ENCODE peak calls at places on chromosomes 11 and 22, in seven cellular contexts. H, D, C, V, S, P and I are unnamed samples.

GRCh38 chr11:73249304-73249703 is 22.8 kb upstream of the P2RY6 start:
- DNase-seq in S (no peak), P (no peak), H (no peak), C (peak), D (no peak), V (no peak), I (no peak)

GRCh38 chr11:119671048-119671447 is 58.0 kb downstream of the NECTIN1 start:
- DNase-seq in C (no peak), P (no peak), V (no peak), H (no peak), D (peak), S (peak), I (peak)

GRCh38 chr11:126502982-126503381 is 147.5 kb downstream of the ST3GAL4 start:
- DNase-seq in S (no peak), C (no peak), V (no peak), D (no peak), H (no peak), P (no peak), I (no peak)

GRCh38 chr11:42482822-42483221 is 829.0 kb upstream of the API5 start:
- DNase-seq in D (no peak), P (no peak), C (no peak), H (no peak), V (no peak), S (no peak), I (no peak)

GRCh38 chr11:35954205-35954604 is 10.3 kb downstream of the LDLRAD3 start:
- DNase-seq in P (no peak), V (no peak), C (no peak), H (no peak), S (no peak), D (no peak), I (no peak)

GRCh38 chr11:94272738-94273313 is 31.6 kb upstream of the IZUMO1R start:
- DNase-seq in D (no peak), C (no peak), S (no peak), H (no peak), P (no peak), V (no peak), I (no peak)

GRCh38 chr11:102004220-102004619 is 43.0 kb upstream of the CFAP300 start:
- DNase-seq in C (no peak), P (no peak), V (no peak), S (no peak), D (no peak), H (no peak), I (no peak)

GRCh38 chr11:122751298-122752070 is 86.8 kb upstream of the CRTAM start:
- DNase-seq in C (no peak), H (no peak), D (peak), S (no peak), P (no peak), V (no peak), I (no peak)

GRCh38 chr11:27718853-27719574 is 18.8 kb upstream of the BDNF start:
- DNase-seq in H (no peak), P (no peak), D (no peak), C (no peak), S (no peak), V (no peak), I (no peak)

GRCh38 chr11:73330569-73331093 is 22.6 kb downstream of the ARHGEF17 start:
- DNase-seq in C (no peak), S (no peak), D (no peak), P (no peak), V (no peak), H (no peak), I (no peak)

GRCh38 chr11:65503923-65504670 is 5.3 kb downstream of the MALAT1 start:
- DNase-seq in P (no peak), V (no peak), H (peak), C (no peak), S (no peak), D (no peak), I (no peak)

GRCh38 chr22:44341431-44342346 is 28.9 kb upstream of the SHISAL1 start:
- DNase-seq in P (no peak), D (no peak), H (no peak), C (no peak), S (no peak), V (no peak), I (peak)

GRCh38 chr11:17552392-17553248 is 5.6 kb downstream of the OTOG start:
- DNase-seq in D (no peak), P (no peak), H (no peak), C (no peak), V (no peak), S (no peak), I (no peak)

GRCh38 chr22:48925450-48925849 is 902.2 kb downstream of the BRD1 start:
- DNase-seq in S (no peak), V (no peak), H (no peak), D (no peak), C (no peak), P (no peak), I (no peak)

GRCh38 chr11:37050311-37050710 is 452.3 kb upstream of the RAG2 start:
- DNase-seq in P (no peak), H (no peak), C (no peak), V (no peak), S (no peak), D (no peak), I (no peak)

GRCh38 chr11:73429121-73429740 is 53.0 kb downstream of the RELT start:
- DNase-seq in S (no peak), D (peak), V (no peak), C (no peak), H (no peak), P (no peak), I (peak)

GRCh38 chr11:123011510-123011909 is 29.9 kb upstream of the BSX start:
- DNase-seq in P (no peak), V (no peak), D (no peak), C (no peak), H (no peak), S (no peak), I (no peak)

GRCh38 chr11:129061466-129062194 is 119.0 kb upstream of the TP53AIP1 start:
- DNase-seq in H (no peak), S (no peak), C (no peak), V (no peak), P (no peak), D (peak), I (no peak)

GRCh38 chr11:56841210-56841810 is 92.8 kb upstream of the OR9G4 start:
- DNase-seq in S (no peak), V (peak), H (peak), C (peak), P (no peak), D (peak), I (peak)

GRCh38 chr22:23066200-23067022 is 3.9 kb upstream of the GNAZ start:
- DNase-seq in D (no peak), H (no peak), C (no peak), V (no peak), S (no peak), P (no peak), I (no peak)

GRCh38 chr22:50323900-50324299 is 2.9 kb downstream of the DENND6B start:
- DNase-seq in C (no peak), S (no peak), D (no peak), V (no peak), P (no peak), H (no peak), I (no peak)